ENCODE peak calls at places on chromosomes 2 and 18, in six cellular contexts. P is adipocyte, G is left lobe of liver, N is COR-L47, Y is upper lobe of right lung, X is cardiac fibroblast. W is an unnamed sample.

GRCh38 chr2:237567276-237568029 is 1.1 kb downstream of the PRLH start:
- DNase-seq in Y (no peak), N (no peak), P (no peak), X (no peak), G (peak), W (no peak)

GRCh38 chr2:240611601-240612210 is 13.6 kb upstream of the GPR35 start:
- DNase-seq in X (no peak), Y (peak), N (no peak), P (no peak), G (no peak), W (no peak)

GRCh38 chr18:49021433-49022129 is 70.8 kb upstream of the SMAD7 start:
- DNase-seq in N (peak), Y (peak), X (peak), P (peak), G (peak), W (no peak)

GRCh38 chr2:106960633-106961205 is 74.8 kb upstream of the ST6GAL2 start:
- DNase-seq in Y (no peak), P (peak), G (no peak), X (peak), N (peak), W (no peak)

GRCh38 chr2:150212722-150213171 is 274.7 kb downstream of the RND3 start:
- DNase-seq in P (peak), N (no peak), G (no peak), Y (no peak), X (peak), W (no peak)

GRCh38 chr2:215950009-215950408 is 63.3 kb downstream of the MREG start:
- DNase-seq in P (peak), Y (no peak), X (peak), N (peak), G (no peak), W (no peak)

GRCh38 chr2:182912518-182912915 is 46.1 kb upstream of the FRZB start:
- DNase-seq in Y (no peak), G (no peak), P (no peak), X (no peak), N (no peak), W (no peak)

GRCh38 chr2:11789243-11789642 is 42.8 kb downstream of the LPIN1 start:
- DNase-seq in N (no peak), X (no peak), Y (no peak), G (no peak), P (no peak), W (no peak)

GRCh38 chr2:238874330-238875050 is 26.6 kb downstream of the TWIST2 start:
- DNase-seq in X (no peak), G (peak), Y (no peak), N (no peak), P (no peak), W (no peak)

GRCh38 chr18:10304853-10305252 is 149.6 kb upstream of the APCDD1 start:
- DNase-seq in X (peak), N (no peak), G (no peak), Y (no peak), P (peak), W (no peak)

GRCh38 chr2:11573418-11574175 is 39.8 kb downstream of the GREB1 start:
- DNase-seq in P (no peak), Y (no peak), X (peak), G (no peak), N (no peak), W (no peak)

GRCh38 chr2:2921011-2921720 is 456.5 kb downstream of the EIPR1 start:
- DNase-seq in N (no peak), G (no peak), P (no peak), Y (no peak), X (no peak), W (no peak)

GRCh38 chr2:210681481-210681880 is 125.1 kb downstream of the CPS1 start:
- DNase-seq in N (peak), Y (no peak), X (no peak), G (no peak), P (no peak), W (no peak)

GRCh38 chr2:62216616-62217015 is 20.7 kb downstream of the B3GNT2 start:
- DNase-seq in G (no peak), X (peak), N (no peak), P (peak), Y (no peak), W (no peak)

GRCh38 chr18:34971313-34971712 is 69.9 kb upstream of the MAPRE2 start:
- DNase-seq in X (peak), G (no peak), N (no peak), P (no peak), Y (no peak), W (no peak)

GRCh38 chr2:179437430-179437829 is 172.8 kb upstream of the SESTD1 start:
- DNase-seq in X (no peak), N (no peak), Y (no peak), G (no peak), P (peak), W (no peak)

GRCh38 chr2:68849579-68850030 is 21.6 kb downstream of the BMP10 start:
- DNase-seq in X (peak), Y (no peak), N (no peak), P (no peak), G (no peak), W (no peak)